ENCODE peak calls at places on chromosomes 16 and 17, in eight cellular contexts. B is brain microvascular endothelial cell, M is neural progenitor cell, Q is Peyer's patch, V is tibial artery, C is heart right ventricle, Z is esophagus squamous epithelium, F is GM23338. U is an unnamed sample. For H3K27me3, the result is how much of the 10 kb centered on the place peaks cover.

GRCh38 chr16:55078699-55079415 is 148.2 kb downstream of the IRX5 start:
- DNase-seq in Q (no peak), M (no peak), F (no peak), V (no peak), C (no peak), B (no peak), Z (no peak), U (no peak)

GRCh38 chr17:31283841-31284240 is 13.2 kb downstream of the OMG start:
- DNase-seq in C (no peak), B (no peak), Q (no peak), M (no peak), F (no peak), V (no peak), Z (no peak), U (no peak)

GRCh38 chr16:66933776-66934137 is 445 bp downstream of the CIAO2B start:
- DNase-seq in Z (no peak), M (no peak), Q (no peak), V (no peak), C (no peak), F (no peak), B (no peak), U (no peak)

GRCh38 chr16:68893710-68894705 is 50.7 kb downstream of the TANGO6 start:
- DNase-seq in C (peak), Z (no peak), Q (no peak), F (peak), M (peak), B (peak), V (no peak), U (no peak)

GRCh38 chr17:62675701-62676100 is 48.2 kb downstream of the MRC2 start:
- DNase-seq in V (no peak), F (no peak), Q (no peak), M (no peak), C (no peak), Z (no peak), B (no peak), U (no peak)

GRCh38 chr17:245611-246010 is 64.2 kb upstream of the DOC2B start:
- DNase-seq in Q (no peak), M (no peak), C (no peak), Z (no peak), F (no peak), B (no peak), V (peak), U (no peak)

GRCh38 chr16:68420366-68420765 is 27.9 kb downstream of the SMPD3 start:
- DNase-seq in Q (peak), B (no peak), V (no peak), M (no peak), C (no peak), Z (no peak), F (no peak), U (no peak)

GRCh38 chr16:17372383-17372782 is 98.4 kb downstream of the XYLT1 start:
- DNase-seq in Q (no peak), C (no peak), B (no peak), F (no peak), Z (no peak), V (no peak), M (no peak), U (no peak)

GRCh38 chr16:1991588-1992474 is 2.1 kb downstream of the SYNGR3 start:
- DNase-seq in Z (peak), V (peak), Q (peak), C (peak), B (peak), F (peak), M (peak), U (peak)

GRCh38 chr17:71922439-71922838 is 198.4 kb upstream of the SOX9 start:
- DNase-seq in C (no peak), F (peak), M (no peak), Q (no peak), V (no peak), Z (no peak), B (peak), U (no peak)

GRCh38 chr16:22297871-22298733 is 893 bp downstream of the POLR3E start:
- DNase-seq in V (peak), F (peak), Z (no peak), Q (peak), C (peak), B (peak), M (peak), U (peak)

GRCh38 chr16:79163666-79164377 is 436.7 kb downstream of the MAF start:
- DNase-seq in V (no peak), M (no peak), Q (peak), C (no peak), Z (no peak), B (no peak), F (no peak), U (no peak)

GRCh38 chr17:33163827-33164555 is 129.1 kb downstream of the ASIC2 start:
- DNase-seq in M (no peak), Z (no peak), V (no peak), B (no peak), F (no peak), Q (no peak), C (no peak), U (no peak)

GRCh38 chr17:74922694-74923537 is at the start of gene USH1G:
- DNase-seq in F (peak), C (no peak), Q (no peak), M (peak), B (no peak), Z (no peak), V (no peak), U (no peak)

GRCh38 chr16:66159987-66160386 is 206.5 kb upstream of the CDH5 start:
- DNase-seq in B (no peak), F (no peak), C (no peak), Q (no peak), M (no peak), Z (no peak), V (no peak), U (no peak)

DNA sequence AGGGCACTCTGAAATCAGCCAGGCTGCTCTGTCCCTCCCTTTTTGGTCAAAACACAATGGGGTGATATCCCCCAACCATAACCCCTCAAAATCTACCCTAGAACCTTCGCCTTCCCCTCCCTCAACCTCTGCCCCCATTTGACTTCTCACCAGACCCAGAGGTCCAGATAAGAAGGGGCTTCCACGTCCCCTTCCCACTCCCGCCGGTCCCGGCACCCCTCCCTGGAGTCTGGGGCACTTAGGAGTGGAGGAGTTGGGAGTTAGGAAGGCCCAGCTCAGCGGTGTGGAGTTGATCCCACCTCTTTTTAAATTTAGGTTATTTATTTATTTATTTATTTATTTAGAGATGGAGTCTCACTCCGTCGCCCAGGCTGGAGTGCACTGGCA is 619 bp upstream of the TMEM92 start:
- DNase-seq in V (no peak), C (no peak), M (no peak), Q (no peak), B (no peak), Z (no peak), F (no peak), U (no peak)
- TF ChIP-seq CTCF in V (no peak), C (no peak), M (no peak), Q (no peak), B (no peak), Z (no peak), F (no peak), U (no peak)

GRCh38 chr16:51151951-51152663 is 1.0 kb upstream of the SALL1 start:
- DNase-seq in Q (no peak), C (peak), B (no peak), Z (no peak), V (no peak), F (peak), M (peak), U (no peak)

GRCh38 chr16:51151435-51151950 is 423 bp upstream of the SALL1 start:
- DNase-seq in B (no peak), C (peak), Z (no peak), Q (no peak), F (peak), M (peak), V (no peak), U (no peak)

GRCh38 chr16:51149721-51150158 is 1.3 kb downstream of the SALL1 start:
- DNase-seq in Q (no peak), M (peak), Z (no peak), B (no peak), F (peak), V (no peak), C (no peak), U (no peak)

GRCh38 chr16:51150159-51150893 is 744 bp downstream of the SALL1 start:
- DNase-seq in C (no peak), V (no peak), B (no peak), F (peak), M (peak), Z (no peak), Q (no peak), U (no peak)

GRCh38 chr16:51150894-51151320 is at the start of gene SALL1:
- DNase-seq in M (peak), F (no peak), C (no peak), V (no peak), Q (no peak), B (no peak), Z (no peak), U (no peak)
- H3K27me3 ChIP-seq in M (under half), F (half or more), C (half or more), V (half or more), Q (under half), B (under half), Z (half or more), U (under half)

GRCh38 chr16:87395181-87395842 is 3.2 kb downstream of the MAP1LC3B start:
- DNase-seq in Q (no peak), Z (no peak), M (no peak), B (no peak), C (no peak), F (no peak), V (no peak), U (no peak)

GRCh38 chr16:87393680-87394055 is 1.5 kb downstream of the MAP1LC3B start:
- DNase-seq in C (no peak), V (no peak), F (no peak), B (no peak), Q (peak), M (no peak), Z (no peak), U (no peak)

GRCh38 chr16:87391324-87391949 is 699 bp upstream of the MAP1LC3B start:
- DNase-seq in B (no peak), F (peak), Q (peak), C (peak), V (peak), Z (no peak), M (peak), U (peak)

GRCh38 chr16:87391950-87392822 is at the start of gene MAP1LC3B:
- DNase-seq in Z (peak), Q (peak), C (peak), B (peak), F (peak), V (peak), M (peak), U (peak)

DNA sequence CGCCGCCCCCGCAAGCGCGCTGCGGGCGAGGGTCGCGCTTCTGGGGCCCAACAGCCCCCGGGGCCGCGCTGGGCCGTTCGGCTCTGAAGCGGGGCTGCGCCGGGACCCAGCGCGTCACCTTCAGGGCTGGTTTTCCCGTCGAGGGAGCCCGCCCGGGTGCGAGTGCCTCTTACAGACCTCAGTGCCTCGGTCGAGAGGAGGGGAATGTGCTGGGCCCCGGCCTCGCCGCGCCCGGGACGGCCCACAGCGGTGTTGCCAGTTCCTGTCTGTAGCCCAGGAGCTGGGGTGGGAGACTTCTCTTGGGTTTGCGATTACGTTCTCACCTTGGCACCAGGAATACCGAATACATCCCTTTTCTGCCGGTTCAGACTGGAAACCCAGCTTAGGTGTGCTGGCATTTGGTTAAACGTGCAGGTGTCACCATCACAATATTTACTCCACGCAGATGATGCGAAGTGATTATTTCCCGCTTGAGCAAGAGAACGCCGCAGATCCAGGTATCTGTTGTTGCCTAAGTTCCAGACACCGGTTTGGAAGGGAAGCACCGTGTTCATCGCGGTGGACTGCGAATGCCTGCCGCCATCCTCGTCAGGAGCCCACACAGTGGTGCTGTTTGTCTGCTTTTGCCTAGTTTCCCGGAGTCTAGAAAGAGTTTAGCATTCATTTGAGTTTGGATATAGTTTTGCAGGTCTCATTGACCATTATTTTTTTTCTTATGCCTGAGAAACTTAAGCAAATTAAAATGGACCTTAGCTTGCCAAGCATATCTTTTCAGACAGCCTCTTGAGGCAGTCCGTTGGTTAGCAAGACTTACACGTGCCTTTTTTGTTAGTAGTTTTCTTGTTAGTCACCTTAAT is 915 bp downstream of the MAP1LC3B start:
- DNase-seq in B (no peak), M (peak), F (peak), C (peak), Q (peak), V (peak), Z (no peak), U (no peak)
- TF ChIP-seq CTCF in B (peak), M (peak), F (peak), C (peak), Q (no peak), V (peak), Z (no peak), U (peak)

GRCh38 chr16:77789646-77790370 is 1.4 kb downstream of the VAT1L start:
- DNase-seq in F (peak), M (peak), C (no peak), B (no peak), Q (no peak), Z (no peak), V (no peak), U (no peak)
- H3K27me3 ChIP-seq in F (under half), M (under half), C (half or more), B (under half), Q (under half), Z (half or more), V (under half), U (under half)

DNA sequence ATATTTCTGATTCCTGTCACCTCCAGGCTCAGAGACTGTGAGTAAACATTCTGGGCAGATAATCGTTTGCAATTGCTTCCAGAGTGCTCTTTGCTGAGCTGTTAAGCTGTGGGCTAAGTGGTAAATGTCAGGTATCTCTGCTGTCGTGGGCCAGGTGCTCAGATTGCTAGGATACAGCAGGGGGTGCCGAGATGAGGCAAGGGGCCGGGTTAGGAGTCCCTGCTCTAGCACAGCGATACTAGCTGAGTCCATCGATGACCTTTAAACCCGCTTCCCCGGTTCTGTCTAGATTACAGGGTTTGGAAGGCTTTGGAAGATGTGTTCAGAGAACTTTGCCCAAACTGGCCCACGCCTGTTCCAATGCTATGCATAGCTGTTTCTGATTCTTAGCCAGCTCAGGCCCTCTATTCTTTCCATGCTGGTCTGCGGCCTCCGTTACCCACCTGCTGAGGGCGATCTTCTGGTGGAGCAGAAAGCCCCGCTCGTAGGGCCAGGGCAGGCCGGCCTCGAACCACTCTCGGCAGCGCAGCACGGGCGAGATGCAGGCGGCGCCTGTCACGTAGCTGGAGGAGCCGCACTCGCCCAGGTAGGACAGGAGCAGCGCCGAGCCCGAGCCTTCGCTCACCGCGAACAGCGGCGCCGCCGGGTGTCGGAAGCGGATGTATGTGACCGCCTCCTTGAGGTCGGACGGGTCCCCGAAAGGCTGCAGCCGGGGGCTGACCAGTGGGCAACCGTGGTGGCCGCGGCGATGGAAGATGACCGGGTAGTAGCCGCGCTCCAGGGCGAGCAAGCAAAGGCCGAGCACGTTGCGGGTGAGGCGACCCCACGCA is 979 bp downstream of the ABHD15 start:
- DNase-seq in M (peak), V (no peak), B (no peak), Z (no peak), C (peak), Q (peak), F (peak), U (peak)
- TF ChIP-seq CTCF in M (peak), V (no peak), B (peak), Z (no peak), C (no peak), Q (no peak), F (peak), U (no peak)

GRCh38 chr17:48636177-48637018 is 10.2 kb upstream of the HOXB9 start:
- DNase-seq in B (no peak), C (peak), V (peak), M (peak), Q (peak), Z (no peak), F (peak), U (no peak)
- H3K27me3 ChIP-seq in B (half or more), C (half or more), V (half or more), M (half or more), Q (under half), Z (half or more), F (half or more), U (half or more)

U was measured in right atrium auricular region.